ENCODE peak calls at places on chromosomes 13 and 19, in seven cellular contexts. Y is brain microvascular endothelial cell; F is BE2C; V is neural crest cell; L is RKO; W is nucleus accumbens; J is activated naive CD4-positive, alpha-beta T cell. Z is an unnamed sample.

GRCh38 chr13:33193428-33193974 is 92.1 kb downstream of the STARD13 start:
- DNase-seq in Y (no peak), F (peak; percentile 46), V (no peak), L (no peak), W (no peak), J (no peak), Z (no peak)

GRCh38 chr13:33536639-33537425 is 251.3 kb upstream of the STARD13 start:
- DNase-seq in Y (peak; percentile 68), F (no peak), V (no peak), L (no peak), W (no peak), J (no peak), Z (peak; percentile 53)

GRCh38 chr19:17886515-17886914 is 14.8 kb downstream of the SLC5A5 start:
- DNase-seq in Y (no peak), F (no peak), V (no peak), L (no peak), W (no peak), J (no peak), Z (no peak)

GRCh38 chr13:66405908-66406802 is 824.0 kb downstream of the PCDH9 start:
- DNase-seq in Y (peak; percentile 37), F (no peak), V (no peak), L (no peak), W (no peak), J (no peak), Z (peak; percentile 93)

GRCh38 chr19:30365121-30365800 is 6.9 kb upstream of the ZNF536 start:
- DNase-seq in Y (no peak), F (no peak), V (no peak), L (no peak), W (no peak), J (no peak), Z (no peak)

GRCh38 chr19:17296278-17296677 is 6.9 kb downstream of the ABHD8 start:
- DNase-seq in Y (peak; percentile 38), F (no peak), V (no peak), L (peak; percentile 90), W (no peak), J (no peak), Z (no peak)

GRCh38 chr13:49814551-49815270 is 22.2 kb upstream of the KPNA3 start:
- DNase-seq in Y (no peak), F (no peak), V (no peak), L (no peak), W (no peak), J (no peak), Z (no peak)

GRCh38 chr13:75312884-75313520 is 169.0 kb downstream of the TBC1D4 start:
- DNase-seq in Y (no peak), F (no peak), V (no peak), L (no peak), W (no peak), J (no peak), Z (no peak)

GRCh38 chr13:76885203-76886004 is 801 bp downstream of the KCTD12 start:
- DNase-seq in Y (peak; percentile 67), F (peak; percentile 68), V (peak; percentile 40), L (peak; percentile 57), W (peak; percentile 36), J (peak; percentile 36), Z (peak; percentile 22)

GRCh38 chr13:42946927-42947326 is 45.1 kb downstream of the EPSTI1 start:
- DNase-seq in Y (peak; percentile 14), F (no peak), V (no peak), L (no peak), W (no peak), J (no peak), Z (peak; percentile 62)

GRCh38 chr13:105177265-105177900 is 1358.1 kb downstream of the EFNB2 start:
- DNase-seq in Y (peak; percentile 25), F (no peak), V (no peak), L (no peak), W (no peak), J (no peak), Z (no peak)